ENCODE peak calls at places on chromosome 21, in six cellular contexts. D is IMR-90, F is fibroblast of mammary gland, P is lower lobe of right lung, H is skeletal muscle cell, E is kidney. Z is an unnamed sample.

GRCh38 chr21:37829043-37829442 is 87.2 kb downstream of the KCNJ6 start:
- DNase-seq in D (no peak), F (no peak), P (no peak), H (no peak), E (no peak), Z (no peak)

GRCh38 chr21:44443891-44444285 is 11.4 kb upstream of the LRRC3 start:
- DNase-seq in D (no peak), F (no peak), P (peak), H (no peak), E (peak), Z (no peak)

GRCh38 chr21:45534591-45535331 is 7.5 kb downstream of the SLC19A1 start:
- DNase-seq in D (no peak), F (no peak), P (peak), H (no peak), E (peak), Z (no peak)

GRCh38 chr21:44616591-44616926 is 4.7 kb downstream of the KRTAP10-8 start:
- DNase-seq in D (no peak), F (no peak), P (no peak), H (no peak), E (no peak), Z (no peak)

GRCh38 chr21:16422702-16423101 is 692.9 kb downstream of the USP25 start:
- DNase-seq in D (no peak), F (peak), P (no peak), H (no peak), E (no peak), Z (peak)

GRCh38 chr21:45818904-45819285 is 162.7 kb upstream of the COL6A1 start:
- DNase-seq in D (peak), F (peak), P (no peak), H (peak), E (no peak), Z (peak)

GRCh38 chr21:46603228-46603627 is 1.7 kb downstream of the S100B start:
- DNase-seq in D (no peak), F (no peak), P (no peak), H (no peak), E (no peak), Z (no peak)

GRCh38 chr21:33441489-33442477 is 38.0 kb downstream of the TMEM50B start:
- DNase-seq in D (peak), F (peak), P (peak), H (peak), E (no peak), Z (peak)

GRCh38 chr21:43333301-43334062 is 93.4 kb downstream of the SIK1 start:
- DNase-seq in D (peak), F (peak), P (peak), H (peak), E (peak), Z (peak)

GRCh38 chr21:31874817-31875216 is 2.0 kb downstream of the HUNK start:
- DNase-seq in D (no peak), F (no peak), P (no peak), H (no peak), E (peak), Z (no peak)

GRCh38 chr21:38486221-38486620 is 12.1 kb downstream of the ERG start:
- DNase-seq in D (peak), F (no peak), P (no peak), H (peak), E (no peak), Z (peak)

GRCh38 chr21:26461500-26461899 is 111.6 kb downstream of the CYYR1 start:
- DNase-seq in D (no peak), F (no peak), P (no peak), H (no peak), E (no peak), Z (no peak)

GRCh38 chr21:19031956-19032355 is 628.4 kb upstream of the TMPRSS15 start:
- DNase-seq in D (no peak), F (no peak), P (no peak), H (no peak), E (no peak), Z (no peak)

GRCh38 chr21:15062566-15062965 is 2.2 kb downstream of the NRIP1 start:
- DNase-seq in D (no peak), F (peak), P (no peak), H (no peak), E (no peak), Z (peak)
- H3K4me3 ChIP-seq in D (peak), F (peak), P (peak), H (peak), E (peak), Z (peak)

DNA sequence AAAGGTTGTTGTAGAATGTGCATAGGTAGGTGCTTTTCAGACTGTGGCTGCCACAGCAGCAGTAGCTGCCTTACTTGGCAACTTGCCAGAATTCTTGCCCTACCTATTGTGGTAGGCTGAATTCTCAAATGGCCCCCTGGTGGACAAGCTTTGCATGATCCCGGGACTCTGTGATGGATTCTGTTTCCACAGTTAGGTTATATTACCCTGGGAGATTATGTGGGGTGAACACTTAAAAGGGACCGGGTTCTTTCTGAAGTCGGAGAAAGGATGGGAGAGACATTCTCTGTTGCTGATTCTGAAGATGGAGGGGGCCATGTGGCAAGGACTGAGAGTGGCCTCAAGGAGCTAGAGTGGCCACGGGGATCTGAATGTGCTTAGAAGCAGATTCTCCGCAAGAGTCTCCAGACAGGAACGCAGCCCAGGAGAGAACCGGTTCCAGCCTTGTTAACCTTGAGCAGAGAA is 32.1 kb upstream of the KCNE1 start:
- DNase-seq in D (peak), F (peak), P (peak), H (no peak), E (no peak), Z (peak)
- H3K4me3 ChIP-seq in D (no peak), F (no peak), P (no peak), H (no peak), E (no peak), Z (no peak)

DNA sequence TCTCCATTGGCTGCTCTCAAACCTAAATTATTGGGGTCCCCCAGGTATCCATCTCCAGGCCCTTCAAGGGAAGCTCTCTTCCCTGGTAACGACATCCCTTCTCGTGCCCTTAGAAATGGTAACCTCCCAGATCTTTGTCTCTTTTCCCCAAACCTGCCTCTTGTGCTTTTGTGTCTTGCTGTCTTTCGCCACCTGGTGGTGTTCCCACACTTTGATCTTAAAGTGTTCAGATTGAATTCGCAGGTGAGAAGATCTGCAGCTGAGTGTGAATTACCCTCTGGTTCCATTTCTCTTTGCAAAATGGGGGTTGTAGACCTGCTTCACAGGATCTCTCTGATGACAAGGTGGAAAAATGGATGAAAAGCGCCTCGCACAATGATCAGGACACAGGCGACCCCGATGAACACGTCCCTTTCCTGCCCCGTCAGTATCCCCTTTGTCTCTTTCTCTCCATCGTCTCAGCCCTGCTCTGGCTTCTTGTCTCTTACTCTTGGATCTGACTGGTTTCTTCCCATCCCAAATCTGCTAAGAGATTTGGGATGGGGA is 53.1 kb downstream of the DOP1B start:
- DNase-seq in D (peak), F (peak), P (peak), H (no peak), E (no peak), Z (peak)
- H3K4me3 ChIP-seq in D (no peak), F (no peak), P (no peak), H (no peak), E (no peak), Z (no peak)

GRCh38 chr21:41865002-41865777 is 14.0 kb downstream of the PRDM15 start:
- DNase-seq in D (no peak), F (no peak), P (no peak), H (no peak), E (no peak), Z (no peak)

GRCh38 chr21:41866274-41866809 is 12.8 kb downstream of the PRDM15 start:
- DNase-seq in D (no peak), F (no peak), P (no peak), H (no peak), E (no peak), Z (no peak)

GRCh38 chr21:41869771-41870170 is 9.4 kb downstream of the PRDM15 start:
- DNase-seq in D (no peak), F (no peak), P (no peak), H (no peak), E (no peak), Z (no peak)

GRCh38 chr21:41868062-41868710 is 11.0 kb downstream of the PRDM15 start:
- DNase-seq in D (peak), F (peak), P (no peak), H (no peak), E (no peak), Z (peak)

GRCh38 chr21:41867313-41867712 is 11.8 kb downstream of the PRDM15 start:
- DNase-seq in D (no peak), F (no peak), P (no peak), H (no peak), E (no peak), Z (no peak)
- H3K4me3 ChIP-seq in D (no peak), F (no peak), P (no peak), H (no peak), E (no peak), Z (no peak)